ENCODE peak calls at places on chromosomes 7 and 10, in seven cellular contexts. K is K562, Q is HepG2, N is endothelial cell of umbilical vein, T is GM12878, Y is HCT116, X is SK-N-SH. G is an unnamed sample.

GRCh38 chr10:101094113-101094512 is 32.3 kb downstream of the KAZALD1 start:
- DNase-seq in K (no peak), Q (no peak), N (no peak), T (no peak), Y (no peak), X (no peak), G (no peak)

GRCh38 chr7:132276986-132277716 is 299.1 kb downstream of the PLXNA4 start:
- DNase-seq in K (no peak), Q (no peak), N (no peak), T (no peak), Y (no peak), X (no peak), G (no peak)

GRCh38 chr10:102602272-102603045 is 41.8 kb upstream of the TRIM8 start:
- DNase-seq in K (no peak), Q (no peak), N (no peak), T (no peak), Y (no peak), X (no peak), G (no peak)

GRCh38 chr7:155721056-155721455 is 76.6 kb downstream of the RBM33 start:
- DNase-seq in K (no peak), Q (no peak), N (no peak), T (no peak), Y (no peak), X (no peak), G (no peak)

GRCh38 chr7:102933763-102934162 is 21.0 kb downstream of the LRRC17 start:
- DNase-seq in K (no peak), Q (no peak), N (no peak), T (no peak), Y (no peak), X (peak), G (no peak)

GRCh38 chr7:121379930-121380329 is 16.2 kb downstream of the FAM3C start:
- DNase-seq in K (no peak), Q (no peak), N (no peak), T (no peak), Y (no peak), X (no peak), G (no peak)

GRCh38 chr10:63268139-63268797 is 135.1 kb downstream of the NRBF2 start:
- DNase-seq in K (no peak), Q (peak), N (no peak), T (no peak), Y (no peak), X (no peak), G (no peak)

GRCh38 chr7:95919574-95919973 is 147.2 kb downstream of the DYNC1I1 start:
- DNase-seq in K (no peak), Q (no peak), N (no peak), T (no peak), Y (no peak), X (no peak), G (no peak)

GRCh38 chr10:14385591-14386201 is 55.0 kb upstream of the FRMD4A start:
- DNase-seq in K (no peak), Q (no peak), N (no peak), T (no peak), Y (no peak), X (no peak), G (no peak)

GRCh38 chr7:96953676-96954513 is 51.5 kb upstream of the DLX6 start:
- DNase-seq in K (no peak), Q (no peak), N (no peak), T (no peak), Y (no peak), X (no peak), G (no peak)

GRCh38 chr10:133281628-133282372 is 5.1 kb upstream of the ADAM8 start:
- DNase-seq in K (no peak), Q (no peak), N (no peak), T (no peak), Y (no peak), X (no peak), G (no peak)

GRCh38 chr10:102540023-102540422 is 36.3 kb downstream of the SUFU start:
- DNase-seq in K (peak), Q (peak), N (peak), T (no peak), Y (peak), X (peak), G (no peak)

GRCh38 chr7:2403718-2404648 is 572 bp downstream of the CHST12 start:
- DNase-seq in K (peak), Q (no peak), N (peak), T (no peak), Y (no peak), X (peak), G (no peak)

GRCh38 chr10:132482090-132482489 is 55.5 kb upstream of the INPP5A start:
- DNase-seq in K (no peak), Q (peak), N (peak), T (no peak), Y (no peak), X (no peak), G (no peak)

GRCh38 chr10:128180843-128181242 is 54.6 kb upstream of the MKI67 start:
- DNase-seq in K (no peak), Q (no peak), N (no peak), T (no peak), Y (no peak), X (no peak), G (no peak)

GRCh38 chr7:157136372-157136771 is 2.4 kb upstream of the UBE3C start:
- DNase-seq in K (no peak), Q (peak), N (peak), T (no peak), Y (no peak), X (no peak), G (peak)

GRCh38 chr7:92137531-92137930 is 3.3 kb upstream of the CYP51A1 start:
- DNase-seq in K (no peak), Q (no peak), N (no peak), T (no peak), Y (no peak), X (no peak), G (no peak)

GRCh38 chr10:13684252-13684791 is 97.6 kb downstream of the PRPF18 start:
- DNase-seq in K (no peak), Q (no peak), N (peak), T (no peak), Y (no peak), X (no peak), G (no peak)

GRCh38 chr10:120738658-120739057 is 112.5 kb upstream of the WDR11 start:
- DNase-seq in K (no peak), Q (no peak), N (no peak), T (no peak), Y (no peak), X (no peak), G (no peak)

GRCh38 chr7:94142281-94142680 is 138.1 kb upstream of the BET1 start:
- DNase-seq in K (no peak), Q (no peak), N (no peak), T (no peak), Y (no peak), X (no peak), G (no peak)

GRCh38 chr7:94146408-94146807 is 142.3 kb upstream of the BET1 start:
- DNase-seq in K (no peak), Q (no peak), N (no peak), T (no peak), Y (no peak), X (no peak), G (no peak)

GRCh38 chr7:94149776-94150545 is 145.8 kb upstream of the BET1 start:
- DNase-seq in K (no peak), Q (no peak), N (peak), T (no peak), Y (no peak), X (no peak), G (no peak)

DNA sequence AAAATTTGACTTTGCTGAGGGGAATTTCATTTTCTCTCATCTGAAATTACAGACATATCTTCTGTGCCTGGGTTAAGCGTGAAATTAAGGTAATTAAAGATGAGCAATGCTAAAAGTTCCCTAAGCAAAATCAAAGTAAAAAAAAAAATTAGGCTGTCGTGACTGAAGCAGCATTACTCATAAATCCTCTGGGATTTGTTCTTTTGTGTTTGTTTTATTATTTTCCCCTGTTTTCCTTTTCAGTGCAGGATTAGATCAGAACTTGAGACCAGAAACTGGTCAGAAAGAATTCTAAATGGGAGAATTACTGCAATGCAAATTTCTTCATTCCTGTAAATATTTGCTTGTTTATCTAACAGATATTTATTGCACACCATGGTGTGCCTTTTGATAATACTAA is 141.4 kb upstream of the BET1 start:
- DNase-seq in K (no peak), Q (no peak), N (no peak), T (no peak), Y (no peak), X (no peak), G (peak)
- H3K9ac ChIP-seq in K (no peak), Q (no peak), N (no peak), T (no peak), Y (no peak), X (no peak), G (no peak)

GRCh38 chr7:16660702-16661464 is 14.9 kb downstream of the BZW2 start:
- DNase-seq in K (no peak), Q (peak), N (peak), T (no peak), Y (no peak), X (no peak), G (no peak)
- TF ChIP-seq POLR2AphosphoS5 in K (peak), Q (no peak), N (no peak), T (no peak), Y (no peak), X (peak), G (no peak)

DNA sequence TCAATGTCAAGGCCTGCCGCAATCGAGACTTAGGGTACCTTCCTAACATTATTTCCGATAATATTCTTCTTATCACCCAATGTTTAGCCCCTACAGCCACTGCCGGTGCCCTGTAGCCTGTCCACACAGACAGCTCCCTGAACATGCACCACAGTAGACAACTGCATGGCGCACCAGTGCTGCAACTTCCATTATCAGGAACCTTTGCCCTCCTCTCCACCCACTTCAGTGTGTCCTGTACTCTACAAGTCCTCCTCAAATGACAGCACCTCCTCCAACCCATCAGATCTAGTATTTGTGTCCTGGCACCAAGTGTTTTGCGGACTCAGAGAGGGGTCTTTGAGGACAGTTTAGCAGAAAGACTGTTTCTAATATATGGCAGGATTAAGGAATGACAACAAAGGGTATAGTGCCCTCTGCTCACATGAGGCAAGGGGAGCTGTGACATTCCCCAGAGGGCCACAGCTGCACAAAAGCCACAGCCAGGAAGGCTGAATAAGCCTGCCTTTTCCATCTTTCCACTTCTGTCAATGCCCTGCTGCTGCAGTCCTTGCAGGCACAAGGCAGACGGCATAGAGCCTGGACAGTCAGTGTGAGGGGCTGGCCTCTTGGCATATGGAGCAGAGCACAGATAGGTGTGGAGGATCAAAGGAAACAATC is 335.4 kb downstream of the PARD3 start:
- DNase-seq in K (no peak), Q (peak), N (no peak), T (no peak), Y (no peak), X (no peak), G (no peak)
- H3K9ac ChIP-seq in K (no peak), Q (peak), N (no peak), T (no peak), Y (no peak), X (no peak), G (no peak)

GRCh38 chr10:98517672-98518071 is 70.9 kb upstream of the HPS1 start:
- DNase-seq in K (no peak), Q (no peak), N (no peak), T (no peak), Y (no peak), X (no peak), G (no peak)
- TF ChIP-seq POLR2AphosphoS5 in K (no peak), Q (no peak), N (no peak), T (no peak), Y (no peak), X (no peak), G (no peak)

GRCh38 chr7:130913721-130914588 is 179.9 kb upstream of the KLF14 start:
- DNase-seq in K (no peak), Q (no peak), N (peak), T (no peak), Y (no peak), X (no peak), G (no peak)

GRCh38 chr7:130910949-130911944 is 177.2 kb upstream of the KLF14 start:
- DNase-seq in K (peak), Q (peak), N (peak), T (no peak), Y (no peak), X (no peak), G (no peak)

GRCh38 chr7:130909881-130910672 is 176.1 kb upstream of the KLF14 start:
- DNase-seq in K (no peak), Q (no peak), N (peak), T (no peak), Y (no peak), X (no peak), G (no peak)

GRCh38 chr7:130912910-130913720 is 179.1 kb upstream of the KLF14 start:
- DNase-seq in K (no peak), Q (peak), N (peak), T (peak), Y (peak), X (no peak), G (no peak)

DNA sequence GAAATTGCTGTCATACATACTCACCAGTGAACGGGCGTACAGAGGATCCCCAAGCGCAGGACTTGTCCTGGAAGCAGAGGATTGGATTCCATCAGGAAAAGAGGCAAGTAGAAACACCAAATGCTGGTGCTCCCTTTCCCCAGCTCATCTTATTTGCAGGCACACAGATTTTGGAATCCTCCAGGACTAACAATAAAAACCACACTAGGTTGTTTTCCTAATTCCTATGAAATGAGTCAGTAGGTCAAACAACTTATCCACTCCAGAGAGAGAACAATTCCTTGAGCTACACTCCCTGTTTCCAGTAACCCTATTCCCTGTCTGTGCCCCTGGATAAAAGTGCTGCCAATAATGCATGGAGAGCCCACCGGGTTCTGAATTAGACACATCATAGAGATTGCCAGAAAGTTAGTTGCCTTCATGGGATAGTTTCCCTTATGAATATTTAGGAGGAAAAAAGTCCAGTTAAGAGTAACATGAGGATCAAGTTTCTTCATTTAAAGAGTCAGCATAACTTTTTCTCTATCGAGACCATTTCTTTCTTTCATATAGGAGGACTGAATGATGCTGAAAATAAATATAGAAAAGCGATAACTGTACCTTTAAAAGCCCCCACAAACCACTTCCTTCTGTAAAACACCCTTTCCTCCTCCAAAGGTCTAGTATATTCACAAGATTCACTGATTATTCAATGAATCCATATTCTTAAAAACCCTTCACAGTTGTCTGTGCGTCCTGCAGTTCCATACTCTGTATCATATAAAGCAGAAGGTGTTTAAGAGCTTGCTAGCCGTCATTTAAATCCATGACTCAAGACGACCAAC is 178.3 kb upstream of the KLF14 start:
- DNase-seq in K (no peak), Q (peak), N (peak), T (no peak), Y (no peak), X (no peak), G (no peak)
- H3K9ac ChIP-seq in K (peak), Q (peak), N (peak), T (peak), Y (peak), X (peak), G (peak)

GRCh38 chr7:80921130-80921529 is 2.3 kb upstream of the SEMA3C start:
- DNase-seq in K (no peak), Q (no peak), N (no peak), T (no peak), Y (no peak), X (no peak), G (no peak)
- TF ChIP-seq POLR2AphosphoS5 in K (no peak), Q (no peak), N (no peak), T (no peak), Y (no peak), X (no peak), G (no peak)